ENCODE peak calls at places on chromosome X, in eight cellular contexts. One of them, this sample, is unnamed.

GRCh38 chrX:39253551-39253950 is 452.3 kb downstream of the MID1IP1 start:
- DNase-seq in bronchial epithelial cell: peak
- DNase-seq in ovary: no peak
- DNase-seq in mucosa of descending colon: no peak
- DNase-seq in cardiac fibroblast: no peak
- DNase-seq in tibial nerve: no peak
- DNase-seq in left lung: no peak
- DNase-seq in psoas muscle: no peak
- DNase-seq in this sample: no peak

GRCh38 chrX:78327370-78328048 is at the start of gene CYSLTR1:
- DNase-seq in bronchial epithelial cell: no peak
- DNase-seq in ovary: no peak
- DNase-seq in mucosa of descending colon: peak
- DNase-seq in cardiac fibroblast: no peak
- DNase-seq in tibial nerve: no peak
- DNase-seq in left lung: no peak
- DNase-seq in psoas muscle: no peak
- DNase-seq in this sample: no peak

GRCh38 chrX:97446298-97446882 is 562.7 kb downstream of the RPA4 start:
- DNase-seq in bronchial epithelial cell: peak
- DNase-seq in ovary: no peak
- DNase-seq in mucosa of descending colon: no peak
- DNase-seq in cardiac fibroblast: peak
- DNase-seq in tibial nerve: no peak
- DNase-seq in left lung: no peak
- DNase-seq in psoas muscle: no peak
- DNase-seq in this sample: no peak

GRCh38 chrX:102624105-102624504 is 24.8 kb downstream of the ARMCX5 start:
- DNase-seq in bronchial epithelial cell: no peak
- DNase-seq in ovary: no peak
- DNase-seq in mucosa of descending colon: no peak
- DNase-seq in cardiac fibroblast: no peak
- DNase-seq in tibial nerve: no peak
- DNase-seq in left lung: no peak
- DNase-seq in psoas muscle: no peak
- DNase-seq in this sample: no peak

GRCh38 chrX:3256868-3257267 is 89.6 kb downstream of the MXRA5 start:
- DNase-seq in bronchial epithelial cell: no peak
- DNase-seq in ovary: no peak
- DNase-seq in mucosa of descending colon: no peak
- DNase-seq in cardiac fibroblast: no peak
- DNase-seq in tibial nerve: no peak
- DNase-seq in left lung: no peak
- DNase-seq in psoas muscle: no peak
- DNase-seq in this sample: no peak

GRCh38 chrX:42837092-42837726 is 59.2 kb upstream of the PPP1R2C start:
- DNase-seq in bronchial epithelial cell: no peak
- DNase-seq in ovary: no peak
- DNase-seq in mucosa of descending colon: no peak
- DNase-seq in cardiac fibroblast: no peak
- DNase-seq in tibial nerve: no peak
- DNase-seq in left lung: no peak
- DNase-seq in psoas muscle: no peak
- DNase-seq in this sample: no peak

GRCh38 chrX:143781103-143781502 is 60.6 kb upstream of the SPANXN2 start:
- DNase-seq in bronchial epithelial cell: peak
- DNase-seq in ovary: no peak
- DNase-seq in mucosa of descending colon: no peak
- DNase-seq in cardiac fibroblast: peak
- DNase-seq in tibial nerve: no peak
- DNase-seq in left lung: no peak
- DNase-seq in psoas muscle: no peak
- DNase-seq in this sample: no peak

GRCh38 chrX:16914058-16914457 is 32.4 kb upstream of the REPS2 start:
- DNase-seq in bronchial epithelial cell: no peak
- DNase-seq in ovary: no peak
- DNase-seq in mucosa of descending colon: no peak
- DNase-seq in cardiac fibroblast: peak
- DNase-seq in tibial nerve: no peak
- DNase-seq in left lung: no peak
- DNase-seq in psoas muscle: no peak
- DNase-seq in this sample: no peak

GRCh38 chrX:54492340-54492739 is 3.7 kb downstream of the FGD1 start:
- DNase-seq in bronchial epithelial cell: peak
- DNase-seq in ovary: no peak
- DNase-seq in mucosa of descending colon: no peak
- DNase-seq in cardiac fibroblast: peak
- DNase-seq in tibial nerve: no peak
- DNase-seq in left lung: no peak
- DNase-seq in psoas muscle: peak
- DNase-seq in this sample: no peak

GRCh38 chrX:144219035-144219434 is 335.2 kb downstream of the UBE2NL start:
- DNase-seq in bronchial epithelial cell: peak
- DNase-seq in ovary: no peak
- DNase-seq in mucosa of descending colon: no peak
- DNase-seq in cardiac fibroblast: no peak
- DNase-seq in tibial nerve: no peak
- DNase-seq in left lung: peak
- DNase-seq in psoas muscle: no peak
- DNase-seq in this sample: no peak

GRCh38 chrX:10001496-10001895 is 34.3 kb downstream of the CLDN34 start:
- DNase-seq in bronchial epithelial cell: no peak
- DNase-seq in ovary: no peak
- DNase-seq in mucosa of descending colon: no peak
- DNase-seq in cardiac fibroblast: no peak
- DNase-seq in tibial nerve: no peak
- DNase-seq in left lung: no peak
- DNase-seq in psoas muscle: no peak
- DNase-seq in this sample: no peak

GRCh38 chrX:129749069-129749468 is 10.3 kb downstream of the XPNPEP2 start:
- DNase-seq in bronchial epithelial cell: no peak
- DNase-seq in ovary: no peak
- DNase-seq in mucosa of descending colon: no peak
- DNase-seq in cardiac fibroblast: peak
- DNase-seq in tibial nerve: no peak
- DNase-seq in left lung: no peak
- DNase-seq in psoas muscle: no peak
- DNase-seq in this sample: no peak

GRCh38 chrX:150372280-150372679 is 9.2 kb downstream of the MAMLD1 start:
- DNase-seq in bronchial epithelial cell: no peak
- DNase-seq in ovary: no peak
- DNase-seq in mucosa of descending colon: no peak
- DNase-seq in cardiac fibroblast: no peak
- DNase-seq in tibial nerve: no peak
- DNase-seq in left lung: no peak
- DNase-seq in psoas muscle: no peak
- DNase-seq in this sample: no peak

GRCh38 chrX:25072247-25072646 is 56.5 kb upstream of the ARX start:
- DNase-seq in bronchial epithelial cell: no peak
- DNase-seq in ovary: no peak
- DNase-seq in mucosa of descending colon: no peak
- DNase-seq in cardiac fibroblast: no peak
- DNase-seq in tibial nerve: no peak
- DNase-seq in left lung: no peak
- DNase-seq in psoas muscle: no peak
- DNase-seq in this sample: no peak

GRCh38 chrX:53287493-53288138 is 6.2 kb upstream of the IQSEC2 start:
- DNase-seq in bronchial epithelial cell: peak
- DNase-seq in ovary: peak
- DNase-seq in mucosa of descending colon: peak
- DNase-seq in cardiac fibroblast: peak
- DNase-seq in tibial nerve: peak
- DNase-seq in left lung: peak
- DNase-seq in psoas muscle: peak
- DNase-seq in this sample: no peak

GRCh38 chrX:68571292-68572256 is 72.7 kb downstream of the YIPF6 start:
- DNase-seq in bronchial epithelial cell: peak
- DNase-seq in ovary: no peak
- DNase-seq in mucosa of descending colon: no peak
- DNase-seq in cardiac fibroblast: peak
- DNase-seq in tibial nerve: no peak
- DNase-seq in left lung: no peak
- DNase-seq in psoas muscle: no peak
- DNase-seq in this sample: no peak

GRCh38 chrX:136608295-136608933 is 39.5 kb upstream of the CD40LG start:
- DNase-seq in bronchial epithelial cell: peak
- DNase-seq in ovary: peak
- DNase-seq in mucosa of descending colon: peak
- DNase-seq in cardiac fibroblast: peak
- DNase-seq in tibial nerve: peak
- DNase-seq in left lung: peak
- DNase-seq in psoas muscle: peak
- DNase-seq in this sample: no peak

GRCh38 chrX:153608821-153609220 is 9.9 kb upstream of the CCNQ start:
- DNase-seq in bronchial epithelial cell: no peak
- DNase-seq in ovary: no peak
- DNase-seq in mucosa of descending colon: no peak
- DNase-seq in cardiac fibroblast: peak
- DNase-seq in tibial nerve: no peak
- DNase-seq in left lung: no peak
- DNase-seq in psoas muscle: no peak
- DNase-seq in this sample: no peak

GRCh38 chrX:118751950-118752783 is 24.8 kb downstream of the IL13RA1 start:
- DNase-seq in bronchial epithelial cell: peak
- DNase-seq in ovary: no peak
- DNase-seq in mucosa of descending colon: no peak
- DNase-seq in cardiac fibroblast: no peak
- DNase-seq in tibial nerve: no peak
- DNase-seq in left lung: no peak
- DNase-seq in psoas muscle: no peak
- DNase-seq in this sample: no peak

GRCh38 chrX:100477949-100478348 is 67.9 kb upstream of the PCDH19 start:
- DNase-seq in bronchial epithelial cell: no peak
- DNase-seq in ovary: no peak
- DNase-seq in mucosa of descending colon: no peak
- DNase-seq in cardiac fibroblast: no peak
- DNase-seq in tibial nerve: no peak
- DNase-seq in left lung: no peak
- DNase-seq in psoas muscle: no peak
- DNase-seq in this sample: no peak

GRCh38 chrX:78725257-78725656 is 22.3 kb upstream of the LPAR4 start:
- DNase-seq in bronchial epithelial cell: no peak
- DNase-seq in ovary: no peak
- DNase-seq in mucosa of descending colon: no peak
- DNase-seq in cardiac fibroblast: no peak
- DNase-seq in tibial nerve: no peak
- DNase-seq in left lung: no peak
- DNase-seq in psoas muscle: no peak
- DNase-seq in this sample: no peak

GRCh38 chrX:21509912-21510311 is 135.7 kb downstream of the CNKSR2 start:
- DNase-seq in bronchial epithelial cell: peak
- DNase-seq in ovary: no peak
- DNase-seq in mucosa of descending colon: no peak
- DNase-seq in cardiac fibroblast: no peak
- DNase-seq in tibial nerve: no peak
- DNase-seq in left lung: no peak
- DNase-seq in psoas muscle: no peak
- DNase-seq in this sample: no peak

GRCh38 chrX:53357799-53358530 is 64.5 kb downstream of the SMC1A start:
- DNase-seq in bronchial epithelial cell: no peak
- DNase-seq in ovary: no peak
- DNase-seq in mucosa of descending colon: no peak
- DNase-seq in cardiac fibroblast: peak
- DNase-seq in tibial nerve: no peak
- DNase-seq in left lung: no peak
- DNase-seq in psoas muscle: no peak
- DNase-seq in this sample: no peak

GRCh38 chrX:8010105-8010504 is 82.9 kb upstream of the PNPLA4 start:
- DNase-seq in bronchial epithelial cell: no peak
- DNase-seq in ovary: no peak
- DNase-seq in mucosa of descending colon: no peak
- DNase-seq in cardiac fibroblast: no peak
- DNase-seq in tibial nerve: no peak
- DNase-seq in left lung: no peak
- DNase-seq in psoas muscle: no peak
- DNase-seq in this sample: no peak
- TF ChIP-seq CTCF in bronchial epithelial cell: no peak
- TF ChIP-seq CTCF in ovary: no peak
- TF ChIP-seq CTCF in mucosa of descending colon: no peak
- TF ChIP-seq CTCF in cardiac fibroblast: no peak
- TF ChIP-seq CTCF in tibial nerve: no peak
- TF ChIP-seq CTCF in left lung: no peak
- TF ChIP-seq CTCF in psoas muscle: no peak
- TF ChIP-seq CTCF in this sample: peak

GRCh38 chrX:49627030-49627777 is 28.4 kb downstream of the GAGE1 start:
- DNase-seq in bronchial epithelial cell: no peak
- DNase-seq in ovary: no peak
- DNase-seq in mucosa of descending colon: no peak
- DNase-seq in cardiac fibroblast: no peak
- DNase-seq in tibial nerve: no peak
- DNase-seq in left lung: no peak
- DNase-seq in psoas muscle: no peak
- DNase-seq in this sample: no peak
- TF ChIP-seq CTCF in bronchial epithelial cell: no peak
- TF ChIP-seq CTCF in ovary: no peak
- TF ChIP-seq CTCF in mucosa of descending colon: no peak
- TF ChIP-seq CTCF in cardiac fibroblast: peak
- TF ChIP-seq CTCF in tibial nerve: no peak
- TF ChIP-seq CTCF in left lung: no peak
- TF ChIP-seq CTCF in psoas muscle: peak
- TF ChIP-seq CTCF in this sample: peak

DNA sequence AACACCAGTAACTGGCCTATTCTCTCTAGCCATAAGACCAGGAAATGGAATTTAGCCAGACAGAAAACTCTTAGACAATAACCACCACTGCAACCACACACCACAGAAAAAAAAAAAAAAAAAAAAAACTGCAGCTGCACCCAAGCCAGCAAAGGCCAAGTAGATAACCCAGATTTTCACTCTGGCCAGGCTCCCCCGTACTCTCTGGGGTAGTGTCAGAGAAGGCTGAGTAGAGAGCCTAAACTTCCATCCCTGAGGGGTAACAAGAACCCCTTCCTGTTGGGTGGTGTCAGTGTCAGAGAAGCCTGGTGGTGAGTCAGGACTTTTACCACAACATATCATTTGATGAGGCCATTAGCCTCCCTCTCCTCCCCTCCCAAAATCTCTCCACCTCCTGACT is 5.6 kb upstream of the DLG3 start:
- DNase-seq in bronchial epithelial cell: peak
- DNase-seq in ovary: no peak
- DNase-seq in mucosa of descending colon: no peak
- DNase-seq in cardiac fibroblast: peak
- DNase-seq in tibial nerve: no peak
- DNase-seq in left lung: no peak
- DNase-seq in psoas muscle: no peak
- DNase-seq in this sample: no peak
- TF ChIP-seq CTCF in bronchial epithelial cell: no peak
- TF ChIP-seq CTCF in ovary: no peak
- TF ChIP-seq CTCF in mucosa of descending colon: no peak
- TF ChIP-seq CTCF in cardiac fibroblast: no peak
- TF ChIP-seq CTCF in tibial nerve: no peak
- TF ChIP-seq CTCF in left lung: no peak
- TF ChIP-seq CTCF in psoas muscle: no peak
- TF ChIP-seq CTCF in this sample: no peak

DNA sequence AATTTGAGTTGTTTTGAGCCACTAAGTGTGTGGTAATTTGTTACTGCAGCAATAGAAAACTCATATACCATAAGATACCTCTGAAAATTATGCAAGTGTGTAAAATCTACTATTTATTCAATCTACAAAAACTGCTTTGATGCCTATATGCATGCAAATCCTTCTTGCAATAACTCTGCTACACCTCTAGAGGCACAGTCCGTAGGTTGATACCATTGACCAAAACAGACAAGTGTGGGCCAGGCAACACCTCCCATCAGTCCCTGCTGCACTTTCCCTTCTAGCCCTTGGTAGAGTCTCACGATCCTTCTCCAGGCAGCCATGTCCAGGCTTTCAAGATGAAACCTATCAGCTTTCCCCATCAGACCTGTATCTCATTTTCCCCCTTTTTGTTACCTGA is 48.8 kb upstream of the FAM9A start:
- DNase-seq in bronchial epithelial cell: no peak
- DNase-seq in ovary: no peak
- DNase-seq in mucosa of descending colon: no peak
- DNase-seq in cardiac fibroblast: no peak
- DNase-seq in tibial nerve: no peak
- DNase-seq in left lung: no peak
- DNase-seq in psoas muscle: no peak
- DNase-seq in this sample: no peak
- TF ChIP-seq CTCF in bronchial epithelial cell: peak
- TF ChIP-seq CTCF in ovary: no peak
- TF ChIP-seq CTCF in mucosa of descending colon: no peak
- TF ChIP-seq CTCF in cardiac fibroblast: no peak
- TF ChIP-seq CTCF in tibial nerve: no peak
- TF ChIP-seq CTCF in left lung: no peak
- TF ChIP-seq CTCF in psoas muscle: no peak
- TF ChIP-seq CTCF in this sample: peak

This sample was measured in type B pancreatic cell.